ENCODE peak calls at places on chromosomes 6 and 20, in four cellular contexts. One of them, this sample, is unnamed.
A peak's percentile ranks its signal among the peaks of the same experiment; 100 is the strongest.

GRCh38 chr6:122049341-122049740 is 350.1 kb upstream of the HSF2 start:
- DNase-seq in fibroblast of lung: peak; percentile 46
- DNase-seq in fibroblast of the aortic adventitia: no peak
- DNase-seq in GM10248: no peak
- DNase-seq in this sample: no peak

GRCh38 chr6:156313037-156313436 is 464.1 kb upstream of the ARID1B start:
- DNase-seq in fibroblast of lung: no peak
- DNase-seq in fibroblast of the aortic adventitia: no peak
- DNase-seq in GM10248: no peak
- DNase-seq in this sample: no peak

GRCh38 chr6:35764238-35764896 is 12.0 kb upstream of the CLPSL2 start:
- DNase-seq in fibroblast of lung: no peak
- DNase-seq in fibroblast of the aortic adventitia: no peak
- DNase-seq in GM10248: no peak
- DNase-seq in this sample: no peak

GRCh38 chr6:142835787-142836186 is 109.2 kb downstream of the HIVEP2 start:
- DNase-seq in fibroblast of lung: no peak
- DNase-seq in fibroblast of the aortic adventitia: no peak
- DNase-seq in GM10248: no peak
- DNase-seq in this sample: no peak

GRCh38 chr20:45355209-45355608 is 7.0 kb upstream of the SDC4 start:
- DNase-seq in fibroblast of lung: peak; percentile 80
- DNase-seq in fibroblast of the aortic adventitia: peak; percentile 66
- DNase-seq in GM10248: no peak
- DNase-seq in this sample: no peak

GRCh38 chr6:44012078-44012493 is 115.2 kb downstream of the MRPL14 start:
- DNase-seq in fibroblast of lung: peak; percentile 98
- DNase-seq in fibroblast of the aortic adventitia: peak; percentile 99
- DNase-seq in GM10248: no peak
- DNase-seq in this sample: no peak

GRCh38 chr6:70901324-70901723 is 55.5 kb downstream of the B3GAT2 start:
- DNase-seq in fibroblast of lung: no peak
- DNase-seq in fibroblast of the aortic adventitia: no peak
- DNase-seq in GM10248: no peak
- DNase-seq in this sample: no peak

GRCh38 chr6:53752856-53753255 is 41.9 kb upstream of the LRRC1 start:
- DNase-seq in fibroblast of lung: peak; percentile 86
- DNase-seq in fibroblast of the aortic adventitia: peak; percentile 72
- DNase-seq in GM10248: no peak
- DNase-seq in this sample: no peak

GRCh38 chr6:43972915-43973304 is 154.3 kb downstream of the MRPL14 start:
- DNase-seq in fibroblast of lung: peak; percentile 86
- DNase-seq in fibroblast of the aortic adventitia: peak; percentile 97
- DNase-seq in GM10248: no peak
- DNase-seq in this sample: no peak

GRCh38 chr6:87066449-87067288 is 28.2 kb downstream of the CGA start:
- DNase-seq in fibroblast of lung: peak; percentile 60
- DNase-seq in fibroblast of the aortic adventitia: peak; percentile 75
- DNase-seq in GM10248: peak; percentile 60
- DNase-seq in this sample: peak; percentile 46

GRCh38 chr20:38387953-38388352 is 41.7 kb downstream of the LBP start:
- DNase-seq in fibroblast of lung: no peak
- DNase-seq in fibroblast of the aortic adventitia: no peak
- DNase-seq in GM10248: no peak
- DNase-seq in this sample: no peak
- TF ChIP-seq CTCF in fibroblast of lung: no peak
- TF ChIP-seq CTCF in fibroblast of the aortic adventitia: no peak
- TF ChIP-seq CTCF in GM10248: no peak
- TF ChIP-seq CTCF in this sample: no peak

GRCh38 chr6:101397199-101397598 is 3.7 kb downstream of the GRIK2 start:
- DNase-seq in fibroblast of lung: peak; percentile 20
- DNase-seq in fibroblast of the aortic adventitia: peak; percentile 55
- DNase-seq in GM10248: no peak
- DNase-seq in this sample: no peak
- TF ChIP-seq CTCF in fibroblast of lung: no peak
- TF ChIP-seq CTCF in fibroblast of the aortic adventitia: no peak
- TF ChIP-seq CTCF in GM10248: no peak
- TF ChIP-seq CTCF in this sample: peak; percentile 56

GRCh38 chr6:8446391-8446790 is 11.0 kb upstream of the SLC35B3 start:
- DNase-seq in fibroblast of lung: no peak
- DNase-seq in fibroblast of the aortic adventitia: no peak
- DNase-seq in GM10248: no peak
- DNase-seq in this sample: no peak
- TF ChIP-seq CTCF in fibroblast of lung: no peak
- TF ChIP-seq CTCF in fibroblast of the aortic adventitia: no peak
- TF ChIP-seq CTCF in GM10248: no peak
- TF ChIP-seq CTCF in this sample: no peak

DNA sequence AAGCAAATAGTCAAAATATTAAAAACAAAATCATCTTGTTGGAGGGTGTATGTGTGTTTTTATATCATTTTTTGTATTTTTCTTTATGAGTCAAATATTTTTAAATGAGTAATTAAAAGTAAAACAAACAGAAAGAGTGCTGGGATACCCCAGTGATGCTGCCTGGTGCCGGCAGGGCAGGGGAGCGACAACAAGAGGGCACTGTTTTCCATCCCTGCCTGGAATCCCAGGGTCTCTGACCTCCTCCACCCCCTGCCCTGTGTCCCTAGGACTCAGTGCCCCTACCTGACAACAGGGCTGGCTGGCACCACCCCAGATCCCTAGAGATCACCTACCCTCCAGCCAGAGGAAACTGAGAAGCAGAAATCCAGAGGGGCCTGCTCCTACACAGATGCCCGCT is 41.9 kb upstream of the HMGA1 start:
- DNase-seq in fibroblast of lung: no peak
- DNase-seq in fibroblast of the aortic adventitia: no peak
- DNase-seq in GM10248: no peak
- DNase-seq in this sample: no peak
- TF ChIP-seq CTCF in fibroblast of lung: peak; percentile 4
- TF ChIP-seq CTCF in fibroblast of the aortic adventitia: peak; percentile 1
- TF ChIP-seq CTCF in GM10248: no peak
- TF ChIP-seq CTCF in this sample: no peak

GRCh38 chr20:6269163-6269873 is 146.5 kb upstream of the FERMT1 start:
- DNase-seq in fibroblast of lung: no peak
- DNase-seq in fibroblast of the aortic adventitia: no peak
- DNase-seq in GM10248: no peak
- DNase-seq in this sample: no peak

DNA sequence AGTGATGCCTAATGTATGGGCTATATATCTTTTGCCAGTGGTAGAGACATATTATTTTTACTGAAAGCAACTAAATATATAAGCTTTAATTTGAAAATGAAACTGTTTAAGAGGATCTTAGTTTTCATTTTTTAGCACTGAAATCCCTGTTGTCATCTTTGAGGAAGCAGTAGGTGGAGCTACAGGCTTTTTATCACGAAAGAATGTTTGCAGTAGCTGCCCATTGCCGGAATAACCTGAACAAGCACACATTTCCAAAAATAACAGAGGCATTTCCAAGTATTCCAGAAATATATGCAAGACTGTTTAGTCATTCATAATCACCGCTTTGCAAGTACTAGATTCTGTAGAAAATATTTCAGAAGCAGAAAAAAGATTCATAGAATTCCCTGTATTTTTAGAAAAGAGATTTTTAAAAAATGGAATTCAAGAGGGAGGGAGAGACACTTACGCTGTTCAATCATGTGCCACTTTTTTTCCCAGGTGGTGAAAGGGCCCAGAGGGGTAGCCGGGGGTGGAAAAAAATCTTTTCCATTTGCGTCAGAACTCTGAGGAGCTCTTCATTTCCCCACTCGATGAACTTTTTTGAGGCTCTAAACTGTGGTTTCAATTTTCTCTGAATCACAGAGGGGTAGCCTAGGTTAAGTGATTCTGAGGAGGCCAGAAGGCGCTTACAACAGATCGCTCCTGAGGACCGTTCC is 142.5 kb upstream of the FERMT1 start:
- DNase-seq in fibroblast of lung: peak; percentile 87
- DNase-seq in fibroblast of the aortic adventitia: peak; percentile 84
- DNase-seq in GM10248: peak; percentile 19
- DNase-seq in this sample: no peak
- TF ChIP-seq CTCF in fibroblast of lung: peak; percentile 52
- TF ChIP-seq CTCF in fibroblast of the aortic adventitia: peak; percentile 44
- TF ChIP-seq CTCF in GM10248: peak; percentile 27
- TF ChIP-seq CTCF in this sample: peak; percentile 67

GRCh38 chr6:99424761-99425646 is at the start of gene PNISR:
- DNase-seq in fibroblast of lung: peak; percentile 98
- DNase-seq in fibroblast of the aortic adventitia: peak; percentile 99
- DNase-seq in GM10248: peak; percentile 88
- DNase-seq in this sample: peak; percentile 79
- TF ChIP-seq CTCF in fibroblast of lung: no peak
- TF ChIP-seq CTCF in fibroblast of the aortic adventitia: no peak
- TF ChIP-seq CTCF in GM10248: no peak
- TF ChIP-seq CTCF in this sample: no peak

This sample was measured in neural crest cell.